ENCODE peak calls at places on chromosomes 4 and X, in five cellular contexts. G, D, C, Q and U are unnamed samples. For H3K4me1, the result is how much of the 10 kb centered on the place peaks cover.

GRCh38 chr4:153131478-153132069 is 72.7 kb upstream of the TRIM2 start:
- DNase-seq in C (no peak), Q (no peak), D (no peak), G (no peak), U (no peak)

GRCh38 chr4:37685726-37686372 is 327 bp downstream of the RELL1 start:
- DNase-seq in D (peak), C (peak), G (peak), Q (peak), U (no peak)

GRCh38 chr4:155967098-155967497 is 13.4 kb upstream of the CTSO start:
- DNase-seq in G (peak), C (no peak), Q (no peak), D (no peak), U (no peak)

GRCh38 chrX:53494427-53494826 is 60.3 kb upstream of the HSD17B10 start:
- DNase-seq in C (no peak), G (peak), D (peak), Q (peak), U (no peak)

GRCh38 chr4:91936301-91936700 is 367.5 kb upstream of the GRID2 start:
- DNase-seq in Q (peak), D (no peak), C (no peak), G (no peak), U (no peak)

GRCh38 chr4:24274401-24275035 is 309.8 kb downstream of the DHX15 start:
- DNase-seq in G (no peak), D (no peak), C (no peak), Q (peak), U (peak)

GRCh38 chr4:123953556-123953955 is 557.0 kb downstream of the SPRY1 start:
- DNase-seq in D (no peak), C (no peak), G (no peak), Q (no peak), U (no peak)

GRCh38 chrX:3256868-3257267 is 89.6 kb downstream of the MXRA5 start:
- DNase-seq in C (no peak), D (no peak), G (no peak), Q (no peak), U (no peak)

GRCh38 chr4:23237771-23238170 is 545.0 kb downstream of the GBA3 start:
- DNase-seq in Q (peak), D (peak), C (no peak), G (no peak), U (no peak)

GRCh38 chrX:39866229-39866628 is 231.5 kb downstream of the BCOR start:
- DNase-seq in D (no peak), C (peak), G (no peak), Q (no peak), U (no peak)

GRCh38 chr4:124918559-124919122 is 206.1 kb upstream of the ANKRD50 start:
- DNase-seq in Q (no peak), C (no peak), D (no peak), G (no peak), U (no peak)

GRCh38 chr4:127251423-127251822 is 381.3 kb upstream of the INTU start:
- DNase-seq in Q (peak), G (peak), C (no peak), D (no peak), U (peak)

GRCh38 chrX:10471426-10471825 is 149.0 kb downstream of the MID1 start:
- DNase-seq in Q (no peak), G (no peak), C (no peak), D (no peak), U (no peak)

GRCh38 chr4:176230827-176231226 is 35.4 kb upstream of the SPATA4 start:
- DNase-seq in D (no peak), G (no peak), C (no peak), Q (no peak), U (no peak)

GRCh38 chr4:2330119-2331042 is 68.5 kb upstream of the MXD4 start:
- DNase-seq in C (peak), G (peak), D (no peak), Q (peak), U (peak)

DNA sequence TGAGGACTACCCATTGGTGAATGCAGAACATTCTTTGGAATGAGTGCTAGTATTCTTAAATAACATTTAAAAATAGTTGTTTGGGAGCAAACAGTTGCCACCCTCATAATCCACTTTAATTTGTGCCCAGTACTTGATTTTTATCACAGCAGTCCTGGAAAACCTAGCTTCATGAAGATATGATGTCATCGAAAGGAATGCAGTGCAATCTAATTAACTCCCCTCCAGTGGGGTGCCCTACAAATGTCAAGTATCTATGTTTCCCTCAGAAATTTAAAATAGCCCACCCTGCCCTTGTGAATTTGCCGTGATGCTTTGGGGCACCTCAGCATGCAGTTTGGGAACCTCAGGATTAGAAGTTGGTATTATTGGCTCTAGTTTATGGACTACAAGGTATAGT is 5.4 kb downstream of the RAB9A start:
- DNase-seq in Q (no peak), D (no peak), C (no peak), G (peak), U (no peak)
- H3K4me1 ChIP-seq in Q (under half), D (half or more), C (under half), G (under half), U (under half)

DNA sequence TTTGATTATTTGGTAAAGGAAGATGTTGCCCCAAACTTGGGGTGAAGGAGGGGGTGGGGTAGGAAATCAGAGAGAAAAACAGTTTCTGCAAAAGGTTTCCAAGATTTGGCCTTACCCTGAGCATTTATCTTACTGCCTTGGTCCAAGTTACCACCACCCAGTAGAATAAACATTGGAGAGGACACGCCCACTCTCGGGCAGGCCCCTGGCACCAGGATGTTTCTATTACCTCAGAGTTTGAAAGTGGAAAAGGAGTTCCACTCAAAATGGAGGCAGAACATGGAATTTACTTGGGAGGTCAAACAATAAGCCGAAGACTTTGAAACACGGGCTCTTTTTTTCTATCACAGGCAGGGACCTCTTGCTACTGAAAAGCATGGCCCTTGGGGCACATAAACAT is 113.7 kb downstream of the CHRNA9 start:
- DNase-seq in Q (no peak), D (peak), G (no peak), C (no peak), U (no peak)
- H3K4me1 ChIP-seq in Q (under half), D (half or more), G (under half), C (under half), U (under half)

GRCh38 chr4:113955411-113955810 is 24.0 kb downstream of the ARSJ start:
- DNase-seq in Q (no peak), D (no peak), G (no peak), C (no peak), U (no peak)
- H3K4me1 ChIP-seq in Q (under half), D (under half), G (under half), C (under half), U (under half)

GRCh38 chr4:185123479-185123878 is 19.6 kb upstream of the SLC25A4 start:
- DNase-seq in D (no peak), Q (no peak), C (no peak), G (no peak), U (no peak)

GRCh38 chr4:185122681-185123345 is 20.3 kb upstream of the SLC25A4 start:
- DNase-seq in Q (no peak), G (peak), D (no peak), C (no peak), U (no peak)

GRCh38 chr4:185119927-185120630 is 23.0 kb upstream of the SLC25A4 start:
- DNase-seq in Q (no peak), D (no peak), C (no peak), G (peak), U (no peak)

GRCh38 chr4:185117300-185117934 is 25.6 kb upstream of the SLC25A4 start:
- DNase-seq in Q (no peak), C (no peak), G (no peak), D (no peak), U (no peak)

DNA sequence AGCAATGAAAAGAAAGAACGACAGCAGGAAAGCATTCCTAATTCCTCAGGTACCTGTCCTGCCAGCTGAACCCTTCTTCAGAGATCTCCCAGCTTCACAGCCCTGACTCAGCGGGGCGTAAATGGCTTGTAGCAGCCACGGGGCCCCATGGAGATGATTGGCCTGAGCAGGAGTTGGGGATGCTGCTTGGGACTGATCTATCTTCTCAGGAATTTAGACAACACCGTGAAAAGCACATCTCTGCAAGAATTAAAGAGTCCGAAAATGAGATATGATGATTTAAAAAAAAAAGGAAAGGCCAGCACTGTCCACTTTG is 22.5 kb upstream of the SLC25A4 start:
- DNase-seq in G (no peak), C (no peak), Q (no peak), D (no peak), U (no peak)
- H3K4me1 ChIP-seq in G (under half), C (under half), Q (under half), D (under half), U (under half)

DNA sequence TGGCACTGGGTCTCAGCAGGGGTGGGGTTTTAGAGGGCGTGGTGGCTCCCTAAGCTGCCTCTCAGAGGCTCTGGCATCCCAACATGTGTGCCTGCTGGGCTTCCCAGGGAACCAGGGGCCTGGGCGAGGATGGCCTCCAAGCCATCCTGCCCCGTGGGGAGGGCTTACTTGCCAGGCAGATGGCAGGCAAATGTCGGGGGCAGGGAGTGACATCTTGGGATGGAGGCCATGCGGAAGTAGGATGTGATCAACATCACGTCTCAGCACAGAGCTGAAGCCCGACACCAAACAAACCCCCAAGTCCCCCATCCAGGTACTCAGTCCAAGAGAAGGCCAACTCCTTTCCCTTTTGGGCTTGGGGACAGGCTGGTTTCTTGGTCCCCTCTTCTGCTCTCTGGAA is 4.7 kb downstream of the L1CAM start:
- DNase-seq in G (no peak), Q (no peak), C (no peak), D (no peak), U (no peak)
- H3K4me1 ChIP-seq in G (half or more), Q (under half), C (under half), D (under half), U (under half)

GRCh38 chrX:155070038-155070437 is 898 bp downstream of the CMC4 start:
- DNase-seq in D (peak), Q (no peak), C (no peak), G (no peak), U (no peak)
- H3K4me1 ChIP-seq in D (under half), Q (under half), C (under half), G (under half), U (under half)

GRCh38 chr4:143668930-143669553 is 31.4 kb downstream of the FREM3 start:
- DNase-seq in G (no peak), C (no peak), D (no peak), Q (no peak), U (no peak)
- H3K4me1 ChIP-seq in G (under half), C (under half), D (under half), Q (under half), U (under half)